ENCODE peak calls at places on chromosomes 4 and X, in six cellular contexts. One of them, this sample, is unnamed.

GRCh38 chr4:158821228-158822009 is 52.6 kb downstream of the FNIP2 start:
- DNase-seq in NCI-H2171: no peak
- DNase-seq in HEK293T: no peak
- DNase-seq in neural crest cell: no peak
- DNase-seq in suprapubic skin: no peak
- DNase-seq in stimulated activated CD8-positive, alpha-beta memory T cell treated with anti-CD3 and anti-CD28 coated beads, Interleukin-12 subunit alpha, Interleukin-12 subunit beta, amount 100 ng/mL, for 1 hour: no peak
- DNase-seq in this sample: no peak

GRCh38 chrX:113275769-113276168 is 435.1 kb upstream of the AMOT start:
- DNase-seq in NCI-H2171: no peak
- DNase-seq in HEK293T: no peak
- DNase-seq in neural crest cell: no peak
- DNase-seq in suprapubic skin: no peak
- DNase-seq in stimulated activated CD8-positive, alpha-beta memory T cell treated with anti-CD3 and anti-CD28 coated beads, Interleukin-12 subunit alpha, Interleukin-12 subunit beta, amount 100 ng/mL, for 1 hour: no peak
- DNase-seq in this sample: no peak

GRCh38 chr4:102477657-102478056 is 23.5 kb upstream of the NFKB1 start:
- DNase-seq in NCI-H2171: no peak
- DNase-seq in HEK293T: no peak
- DNase-seq in neural crest cell: no peak
- DNase-seq in suprapubic skin: no peak
- DNase-seq in stimulated activated CD8-positive, alpha-beta memory T cell treated with anti-CD3 and anti-CD28 coated beads, Interleukin-12 subunit alpha, Interleukin-12 subunit beta, amount 100 ng/mL, for 1 hour: no peak
- DNase-seq in this sample: no peak

GRCh38 chr4:88737304-88738015 is 39.8 kb upstream of the NAP1L5 start:
- DNase-seq in NCI-H2171: peak; percentile 7
- DNase-seq in HEK293T: no peak
- DNase-seq in neural crest cell: no peak
- DNase-seq in suprapubic skin: no peak
- DNase-seq in stimulated activated CD8-positive, alpha-beta memory T cell treated with anti-CD3 and anti-CD28 coated beads, Interleukin-12 subunit alpha, Interleukin-12 subunit beta, amount 100 ng/mL, for 1 hour: no peak
- DNase-seq in this sample: no peak

GRCh38 chrX:151773434-151773833 is 38.9 kb downstream of the CNGA2 start:
- DNase-seq in NCI-H2171: no peak
- DNase-seq in HEK293T: peak; percentile 18
- DNase-seq in neural crest cell: no peak
- DNase-seq in suprapubic skin: no peak
- DNase-seq in stimulated activated CD8-positive, alpha-beta memory T cell treated with anti-CD3 and anti-CD28 coated beads, Interleukin-12 subunit alpha, Interleukin-12 subunit beta, amount 100 ng/mL, for 1 hour: no peak
- DNase-seq in this sample: no peak

GRCh38 chr4:147683172-147683571 is 791 bp downstream of the PRMT9 start:
- DNase-seq in NCI-H2171: no peak
- DNase-seq in HEK293T: peak; percentile 20
- DNase-seq in neural crest cell: no peak
- DNase-seq in suprapubic skin: no peak
- DNase-seq in stimulated activated CD8-positive, alpha-beta memory T cell treated with anti-CD3 and anti-CD28 coated beads, Interleukin-12 subunit alpha, Interleukin-12 subunit beta, amount 100 ng/mL, for 1 hour: no peak
- DNase-seq in this sample: no peak

GRCh38 chrX:48761674-48762471 is at the start of gene GLOD5:
- DNase-seq in NCI-H2171: peak; percentile 55
- DNase-seq in HEK293T: no peak
- DNase-seq in neural crest cell: no peak
- DNase-seq in suprapubic skin: no peak
- DNase-seq in stimulated activated CD8-positive, alpha-beta memory T cell treated with anti-CD3 and anti-CD28 coated beads, Interleukin-12 subunit alpha, Interleukin-12 subunit beta, amount 100 ng/mL, for 1 hour: no peak
- DNase-seq in this sample: peak; percentile 9

GRCh38 chr4:52640808-52641595 is 18.1 kb downstream of the USP46 start:
- DNase-seq in NCI-H2171: no peak
- DNase-seq in HEK293T: no peak
- DNase-seq in neural crest cell: no peak
- DNase-seq in suprapubic skin: no peak
- DNase-seq in stimulated activated CD8-positive, alpha-beta memory T cell treated with anti-CD3 and anti-CD28 coated beads, Interleukin-12 subunit alpha, Interleukin-12 subunit beta, amount 100 ng/mL, for 1 hour: no peak
- DNase-seq in this sample: peak; percentile 11

GRCh38 chrX:102637561-102637960 is 13.7 kb upstream of the GPRASP1 start:
- DNase-seq in NCI-H2171: no peak
- DNase-seq in HEK293T: no peak
- DNase-seq in neural crest cell: no peak
- DNase-seq in suprapubic skin: no peak
- DNase-seq in stimulated activated CD8-positive, alpha-beta memory T cell treated with anti-CD3 and anti-CD28 coated beads, Interleukin-12 subunit alpha, Interleukin-12 subunit beta, amount 100 ng/mL, for 1 hour: no peak
- DNase-seq in this sample: no peak

GRCh38 chr4:139773560-139774318 is 108.1 kb downstream of the MGST2 start:
- DNase-seq in NCI-H2171: no peak
- DNase-seq in HEK293T: no peak
- DNase-seq in neural crest cell: no peak
- DNase-seq in suprapubic skin: no peak
- DNase-seq in stimulated activated CD8-positive, alpha-beta memory T cell treated with anti-CD3 and anti-CD28 coated beads, Interleukin-12 subunit alpha, Interleukin-12 subunit beta, amount 100 ng/mL, for 1 hour: no peak
- DNase-seq in this sample: no peak

GRCh38 chr4:1761130-1761688 is 31.9 kb upstream of the FGFR3 start:
- DNase-seq in NCI-H2171: no peak
- DNase-seq in HEK293T: no peak
- DNase-seq in neural crest cell: no peak
- DNase-seq in suprapubic skin: no peak
- DNase-seq in stimulated activated CD8-positive, alpha-beta memory T cell treated with anti-CD3 and anti-CD28 coated beads, Interleukin-12 subunit alpha, Interleukin-12 subunit beta, amount 100 ng/mL, for 1 hour: no peak
- DNase-seq in this sample: no peak

GRCh38 chr4:155759372-155760252 is 791 bp downstream of the GUCY1B1 start:
- DNase-seq in NCI-H2171: no peak
- DNase-seq in HEK293T: peak; percentile 64
- DNase-seq in neural crest cell: peak; percentile 50
- DNase-seq in suprapubic skin: peak; percentile 80
- DNase-seq in stimulated activated CD8-positive, alpha-beta memory T cell treated with anti-CD3 and anti-CD28 coated beads, Interleukin-12 subunit alpha, Interleukin-12 subunit beta, amount 100 ng/mL, for 1 hour: no peak
- DNase-seq in this sample: no peak

GRCh38 chr4:105808030-105808429 is 87.2 kb upstream of the NPNT start:
- DNase-seq in NCI-H2171: no peak
- DNase-seq in HEK293T: no peak
- DNase-seq in neural crest cell: no peak
- DNase-seq in suprapubic skin: no peak
- DNase-seq in stimulated activated CD8-positive, alpha-beta memory T cell treated with anti-CD3 and anti-CD28 coated beads, Interleukin-12 subunit alpha, Interleukin-12 subunit beta, amount 100 ng/mL, for 1 hour: no peak
- DNase-seq in this sample: no peak

GRCh38 chrX:116292183-116292582 is 121.6 kb downstream of the AGTR2 start:
- DNase-seq in NCI-H2171: no peak
- DNase-seq in HEK293T: no peak
- DNase-seq in neural crest cell: no peak
- DNase-seq in suprapubic skin: no peak
- DNase-seq in stimulated activated CD8-positive, alpha-beta memory T cell treated with anti-CD3 and anti-CD28 coated beads, Interleukin-12 subunit alpha, Interleukin-12 subunit beta, amount 100 ng/mL, for 1 hour: no peak
- DNase-seq in this sample: no peak

GRCh38 chr4:70969076-70969475 is 24.4 kb upstream of the DCK start:
- DNase-seq in NCI-H2171: no peak
- DNase-seq in HEK293T: no peak
- DNase-seq in neural crest cell: no peak
- DNase-seq in suprapubic skin: no peak
- DNase-seq in stimulated activated CD8-positive, alpha-beta memory T cell treated with anti-CD3 and anti-CD28 coated beads, Interleukin-12 subunit alpha, Interleukin-12 subunit beta, amount 100 ng/mL, for 1 hour: no peak
- DNase-seq in this sample: no peak

GRCh38 chr4:139806929-139807328 is 141.3 kb downstream of the MGST2 start:
- DNase-seq in NCI-H2171: no peak
- DNase-seq in HEK293T: no peak
- DNase-seq in neural crest cell: no peak
- DNase-seq in suprapubic skin: no peak
- DNase-seq in stimulated activated CD8-positive, alpha-beta memory T cell treated with anti-CD3 and anti-CD28 coated beads, Interleukin-12 subunit alpha, Interleukin-12 subunit beta, amount 100 ng/mL, for 1 hour: no peak
- DNase-seq in this sample: no peak

This sample was measured in H4.